ENCODE peak calls at places on chromosomes 16 and 17, in ten cellular contexts. W is adrenal gland, X is left ventricle myocardium inferior, H is tibial nerve, D is SJSA1, F is endodermal cell, M is neural progenitor cell, N is OCI-LY7, A is GM23338, L is esophagus muscularis mucosa. I is an unnamed sample. For H3K4me1 and H3K36me3, the result is how much of the 10 kb centered on the place peaks cover.

GRCh38 chr17:79612468-79613194 is 1.8 kb upstream of the RBFOX3 start:
- DNase-seq in W (peak), X (no peak), H (no peak), D (peak), F (peak), M (peak), N (peak), A (peak), L (no peak), I (peak)

GRCh38 chr16:24102120-24102740 is 153.9 kb upstream of the CACNG3 start:
- DNase-seq in W (no peak), X (no peak), H (no peak), D (no peak), F (peak), M (no peak), N (no peak), A (peak), L (peak), I (no peak)

GRCh38 chr17:67575325-67575724 is 142.4 kb upstream of the NOL11 start:
- DNase-seq in W (no peak), X (no peak), H (no peak), D (no peak), F (no peak), M (no peak), N (no peak), A (no peak), L (peak), I (no peak)

GRCh38 chr17:80948091-80948960 is 43.3 kb upstream of the CHMP6 start:
- DNase-seq in W (peak), X (no peak), H (no peak), D (no peak), F (no peak), M (no peak), N (no peak), A (no peak), L (no peak), I (peak)

GRCh38 chr16:19872935-19873334 is 11.7 kb downstream of the GPRC5B start:
- DNase-seq in W (no peak), X (no peak), H (no peak), D (no peak), F (no peak), M (no peak), N (no peak), A (no peak), L (no peak), I (no peak)

GRCh38 chr16:75606507-75606906 is 16.6 kb downstream of the ADAT1 start:
- DNase-seq in W (no peak), X (no peak), H (no peak), D (no peak), F (no peak), M (no peak), N (no peak), A (no peak), L (no peak), I (no peak)

GRCh38 chr16:1446296-1447080 is 2.1 kb upstream of the CCDC154 start:
- DNase-seq in W (no peak), X (no peak), H (no peak), D (no peak), F (no peak), M (no peak), N (no peak), A (no peak), L (no peak), I (no peak)

GRCh38 chr17:58184308-58184985 is 8.1 kb upstream of the EPX start:
- DNase-seq in W (no peak), X (no peak), H (no peak), D (peak), F (peak), M (peak), N (no peak), A (peak), L (no peak), I (no peak)

GRCh38 chr17:42928714-42929496 is 28.3 kb downstream of the G6PC1 start:
- DNase-seq in W (peak), X (no peak), H (no peak), D (no peak), F (peak), M (peak), N (peak), A (peak), L (peak), I (no peak)

GRCh38 chr16:48003226-48003907 is 152.4 kb downstream of the ABCC12 start:
- DNase-seq in W (no peak), X (no peak), H (no peak), D (no peak), F (peak), M (peak), N (no peak), A (peak), L (peak), I (no peak)

GRCh38 chr17:37358830-37359681 is 16.7 kb upstream of the C17orf78 start:
- DNase-seq in W (peak), X (peak), H (peak), D (peak), F (peak), M (peak), N (peak), A (peak), L (peak), I (peak)

GRCh38 chr17:45440161-45440859 is 7.6 kb upstream of the ARHGAP27 start:
- DNase-seq in W (no peak), X (no peak), H (no peak), D (no peak), F (peak), M (no peak), N (peak), A (peak), L (no peak), I (peak)

GRCh38 chr16:27495191-27495590 is 54.5 kb downstream of the GTF3C1 start:
- DNase-seq in W (no peak), X (no peak), H (peak), D (peak), F (no peak), M (no peak), N (no peak), A (no peak), L (no peak), I (no peak)

GRCh38 chr17:47276868-47277267 is 23.2 kb downstream of the ITGB3 start:
- DNase-seq in W (peak), X (peak), H (peak), D (peak), F (peak), M (peak), N (no peak), A (peak), L (no peak), I (peak)

GRCh38 chr17:4833941-4834501 is 881 bp downstream of the MINK1 start:
- DNase-seq in W (peak), X (no peak), H (no peak), D (peak), F (peak), M (peak), N (peak), A (peak), L (no peak), I (peak)

GRCh38 chr17:58302919-58303551 is 22.3 kb upstream of the MPO start:
- DNase-seq in W (no peak), X (no peak), H (no peak), D (peak), F (peak), M (no peak), N (no peak), A (no peak), L (peak), I (peak)

GRCh38 chr17:44928136-44928535 is 12.8 kb upstream of the GFAP start:
- DNase-seq in W (no peak), X (peak), H (no peak), D (no peak), F (peak), M (no peak), N (no peak), A (no peak), L (no peak), I (peak)

GRCh38 chr16:75466760-75467159 is 2.3 kb upstream of the TMEM170A start:
- DNase-seq in W (no peak), X (no peak), H (no peak), D (no peak), F (no peak), M (no peak), N (no peak), A (no peak), L (no peak), I (no peak)

GRCh38 chr17:82882715-82883446 is 43.1 kb upstream of the ZNF750 start:
- DNase-seq in W (no peak), X (no peak), H (no peak), D (no peak), F (no peak), M (no peak), N (no peak), A (no peak), L (no peak), I (peak)

GRCh38 chr17:35988164-35988563 is 1.6 kb upstream of the CCL14 start:
- DNase-seq in W (no peak), X (no peak), H (no peak), D (no peak), F (no peak), M (no peak), N (no peak), A (no peak), L (no peak), I (no peak)

GRCh38 chr17:63697341-63698286 is 2.3 kb downstream of the LIMD2 start:
- DNase-seq in W (peak), X (peak), H (no peak), D (peak), F (peak), M (peak), N (peak), A (peak), L (no peak), I (peak)

GRCh38 chr17:7438050-7438614 is 1.2 kb upstream of the FGF11 start:
- DNase-seq in W (peak), X (peak), H (no peak), D (no peak), F (peak), M (peak), N (peak), A (peak), L (no peak), I (peak)

GRCh38 chr17:56640116-56640515 is 46.6 kb downstream of the NOG start:
- DNase-seq in W (no peak), X (no peak), H (no peak), D (no peak), F (peak), M (no peak), N (no peak), A (no peak), L (no peak), I (no peak)

GRCh38 chr17:74543891-74544760 is 1.8 kb downstream of the CD300C start:
- DNase-seq in W (no peak), X (no peak), H (no peak), D (no peak), F (no peak), M (no peak), N (no peak), A (no peak), L (no peak), I (peak)

GRCh38 chr17:80281516-80281915 is 20.9 kb downstream of the RNF213 start:
- DNase-seq in W (no peak), X (no peak), H (no peak), D (no peak), F (no peak), M (no peak), N (no peak), A (no peak), L (no peak), I (no peak)

GRCh38 chr17:7916383-7916677 is 241 bp upstream of the RNF227 start:
- DNase-seq in W (no peak), X (no peak), H (no peak), D (no peak), F (no peak), M (no peak), N (no peak), A (no peak), L (no peak), I (no peak)

GRCh38 chr16:67942200-67942509 is 1.8 kb downstream of the LCAT start:
- DNase-seq in W (peak), X (no peak), H (no peak), D (no peak), F (peak), M (peak), N (peak), A (peak), L (no peak), I (no peak)

GRCh38 chr16:79334127-79334526 is 266.4 kb downstream of the MAF start:
- DNase-seq in W (no peak), X (no peak), H (no peak), D (no peak), F (peak), M (peak), N (peak), A (peak), L (no peak), I (no peak)

GRCh38 chr16:14300631-14301149 is 229.6 kb downstream of the MRTFB start:
- DNase-seq in W (peak), X (peak), H (peak), D (peak), F (peak), M (peak), N (peak), A (peak), L (no peak), I (peak)

GRCh38 chr16:68993885-68994284 is 111.6 kb upstream of the HAS3 start:
- DNase-seq in W (no peak), X (no peak), H (no peak), D (no peak), F (no peak), M (no peak), N (no peak), A (no peak), L (no peak), I (no peak)

GRCh38 chr16:68991075-68991474 is 114.4 kb upstream of the HAS3 start:
- DNase-seq in W (no peak), X (no peak), H (no peak), D (no peak), F (no peak), M (no peak), N (no peak), A (no peak), L (no peak), I (no peak)

GRCh38 chr16:68994324-68994723 is 111.1 kb upstream of the HAS3 start:
- DNase-seq in W (no peak), X (no peak), H (no peak), D (no peak), F (no peak), M (no peak), N (no peak), A (peak), L (no peak), I (no peak)

GRCh38 chr16:68993421-68993820 is 112.0 kb upstream of the HAS3 start:
- DNase-seq in W (no peak), X (no peak), H (no peak), D (no peak), F (no peak), M (no peak), N (no peak), A (no peak), L (no peak), I (no peak)

GRCh38 chr16:68992521-68992920 is 112.9 kb upstream of the HAS3 start:
- DNase-seq in W (no peak), X (no peak), H (no peak), D (no peak), F (no peak), M (no peak), N (no peak), A (no peak), L (no peak), I (no peak)
- H3K4me1 ChIP-seq in W (under half), X (under half), H (under half), D (half or more), F (under half), M (under half), N (under half), A (half or more), L (under half), I (under half)

GRCh38 chr17:30838187-30838807 is 6.5 kb downstream of the ATAD5 start:
- DNase-seq in W (no peak), X (no peak), H (no peak), D (no peak), F (no peak), M (no peak), N (no peak), A (no peak), L (no peak), I (no peak)
- H3K36me3 ChIP-seq in W (under half), X (under half), H (under half), D (half or more), F (half or more), M (under half), N (half or more), A (under half), L (under half), I (under half)

GRCh38 chr16:11098601-11099377 is 154.4 kb downstream of the CLEC16A start:
- DNase-seq in W (no peak), X (no peak), H (no peak), D (no peak), F (no peak), M (no peak), N (no peak), A (no peak), L (no peak), I (peak)

GRCh38 chr16:11100239-11100750 is 155.7 kb downstream of the SOCS1 start:
- DNase-seq in W (no peak), X (peak), H (peak), D (no peak), F (peak), M (peak), N (peak), A (peak), L (no peak), I (no peak)

GRCh38 chr16:11101283-11101682 is 154.7 kb downstream of the SOCS1 start:
- DNase-seq in W (no peak), X (no peak), H (no peak), D (no peak), F (no peak), M (no peak), N (no peak), A (no peak), L (no peak), I (no peak)

GRCh38 chr16:11097782-11098167 is 153.4 kb downstream of the CLEC16A start:
- DNase-seq in W (no peak), X (no peak), H (no peak), D (no peak), F (no peak), M (no peak), N (no peak), A (no peak), L (no peak), I (no peak)

GRCh38 chr16:11099672-11100195 is 155.4 kb downstream of the CLEC16A start:
- DNase-seq in W (no peak), X (no peak), H (no peak), D (no peak), F (no peak), M (no peak), N (peak), A (no peak), L (no peak), I (no peak)
- H3K4me1 ChIP-seq in W (under half), X (half or more), H (under half), D (under half), F (under half), M (under half), N (under half), A (under half), L (under half), I (under half)

GRCh38 chr16:3656491-3657468 is 2.3 kb downstream of the DNASE1 start:
- DNase-seq in W (peak), X (no peak), H (no peak), D (no peak), F (peak), M (no peak), N (no peak), A (no peak), L (no peak), I (peak)
- H3K36me3 ChIP-seq in W (under half), X (half or more), H (half or more), D (half or more), F (half or more), M (under half), N (half or more), A (under half), L (half or more), I (half or more)

GRCh38 chr16:85357323-85357722 is 245.1 kb upstream of the CIBAR2 start:
- DNase-seq in W (no peak), X (no peak), H (no peak), D (no peak), F (no peak), M (no peak), N (no peak), A (no peak), L (no peak), I (peak)

GRCh38 chr16:85353839-85354622 is 241.8 kb upstream of the CIBAR2 start:
- DNase-seq in W (no peak), X (no peak), H (no peak), D (no peak), F (no peak), M (no peak), N (no peak), A (no peak), L (no peak), I (peak)

GRCh38 chr16:85354623-85355514 is 242.6 kb upstream of the CIBAR2 start:
- DNase-seq in W (peak), X (no peak), H (no peak), D (peak), F (no peak), M (no peak), N (no peak), A (no peak), L (no peak), I (peak)

GRCh38 chr16:85356157-85356556 is 243.9 kb upstream of the CIBAR2 start:
- DNase-seq in W (no peak), X (no peak), H (no peak), D (no peak), F (no peak), M (no peak), N (no peak), A (no peak), L (no peak), I (peak)

DNA sequence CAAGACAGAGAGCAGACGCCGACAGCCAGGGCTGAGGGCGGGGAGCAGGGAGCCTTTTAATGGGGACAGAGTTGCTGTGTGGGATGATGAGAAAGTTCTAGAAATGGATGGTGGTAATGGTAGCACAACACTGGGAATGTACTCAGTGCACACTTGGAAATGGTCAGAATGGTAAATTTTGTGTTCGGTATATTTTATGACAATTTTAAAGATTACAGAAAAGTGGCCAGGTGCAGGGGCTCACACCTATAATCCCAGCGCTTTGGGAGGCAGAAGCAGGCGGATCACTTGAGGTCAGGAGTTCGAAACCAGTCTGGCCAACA is 243.2 kb upstream of the CIBAR2 start:
- DNase-seq in W (no peak), X (no peak), H (no peak), D (no peak), F (no peak), M (no peak), N (no peak), A (no peak), L (no peak), I (no peak)
- H3K4me1 ChIP-seq in W (under half), X (under half), H (under half), D (half or more), F (under half), M (under half), N (under half), A (under half), L (under half), I (under half)

GRCh38 chr16:77868052-77868451 is 79.7 kb downstream of the VAT1L start:
- DNase-seq in W (no peak), X (no peak), H (no peak), D (no peak), F (no peak), M (no peak), N (no peak), A (no peak), L (no peak), I (no peak)

GRCh38 chr16:77860944-77861343 is 72.6 kb downstream of the VAT1L start:
- DNase-seq in W (no peak), X (no peak), H (no peak), D (no peak), F (no peak), M (no peak), N (no peak), A (no peak), L (no peak), I (no peak)

GRCh38 chr16:77866769-77867168 is 78.4 kb downstream of the VAT1L start:
- DNase-seq in W (no peak), X (no peak), H (no peak), D (no peak), F (no peak), M (no peak), N (no peak), A (no peak), L (no peak), I (no peak)

GRCh38 chr16:77859493-77860232 is 71.3 kb downstream of the VAT1L start:
- DNase-seq in W (no peak), X (no peak), H (no peak), D (no peak), F (no peak), M (no peak), N (no peak), A (no peak), L (no peak), I (no peak)

DNA sequence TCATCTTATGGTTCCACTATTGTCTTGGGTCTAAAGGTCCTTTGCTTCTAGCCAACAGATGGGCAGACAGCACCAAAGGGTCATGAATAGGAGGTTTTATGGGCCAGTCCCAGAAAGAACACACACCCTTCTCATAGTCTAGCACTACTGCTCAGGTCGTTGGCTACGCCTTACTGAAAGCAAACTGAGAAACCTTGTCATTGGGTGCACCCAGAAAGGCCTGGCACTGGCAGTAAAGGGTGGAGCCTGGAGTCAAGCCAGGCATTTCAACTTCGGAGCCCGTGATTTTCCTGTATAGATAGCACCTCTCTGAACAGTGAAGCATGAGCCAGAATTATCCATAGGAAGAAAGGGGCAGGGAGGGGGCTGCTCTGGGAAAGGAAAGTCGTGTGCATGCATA is 74.9 kb downstream of the VAT1L start:
- DNase-seq in W (no peak), X (no peak), H (no peak), D (no peak), F (no peak), M (no peak), N (no peak), A (no peak), L (no peak), I (no peak)
- H3K36me3 ChIP-seq in W (under half), X (under half), H (under half), D (under half), F (under half), M (under half), N (under half), A (under half), L (under half), I (under half)

GRCh38 chr16:56691885-56692284 is 9.6 kb downstream of the MT1X start:
- DNase-seq in W (peak), X (no peak), H (no peak), D (no peak), F (peak), M (no peak), N (no peak), A (peak), L (no peak), I (peak)

GRCh38 chr16:56686758-56687157 is 4.5 kb downstream of the MT1X start:
- DNase-seq in W (no peak), X (no peak), H (no peak), D (no peak), F (no peak), M (no peak), N (no peak), A (no peak), L (no peak), I (no peak)

GRCh38 chr16:56689171-56689570 is 6.9 kb downstream of the MT1X start:
- DNase-seq in W (no peak), X (no peak), H (no peak), D (no peak), F (no peak), M (no peak), N (no peak), A (no peak), L (no peak), I (no peak)

GRCh38 chr16:56690420-56691122 is 8.3 kb downstream of the MT1X start:
- DNase-seq in W (no peak), X (no peak), H (no peak), D (no peak), F (no peak), M (no peak), N (no peak), A (no peak), L (no peak), I (no peak)

GRCh38 chr16:56688762-56689161 is 6.5 kb downstream of the MT1X start:
- DNase-seq in W (no peak), X (no peak), H (no peak), D (no peak), F (no peak), M (no peak), N (no peak), A (no peak), L (no peak), I (no peak)
- H3K4me1 ChIP-seq in W (under half), X (under half), H (under half), D (under half), F (under half), M (under half), N (under half), A (under half), L (under half), I (under half)